ENCODE peak calls at places on chromosomes 1 and 21, in five cellular contexts. G is cardiac fibroblast, D is adrenal gland, U is brain microvascular endothelial cell, K is NB4. Z is an unnamed sample.

GRCh38 chr1:1678581-1679380 is 13.8 kb downstream of the SLC35E2B start:
- DNase-seq in G (no peak), D (no peak), U (no peak), K (peak), Z (peak)

GRCh38 chr1:99119193-99119592 is 114.5 kb upstream of the PLPPR5 start:
- DNase-seq in G (peak), D (no peak), U (no peak), K (no peak), Z (no peak)

GRCh38 chr1:109850194-109850593 is 60.5 kb upstream of the CSF1 start:
- DNase-seq in G (no peak), D (no peak), U (no peak), K (peak), Z (no peak)

GRCh38 chr1:167776151-167776550 is 54.4 kb downstream of the MPZL1 start:
- DNase-seq in G (no peak), D (no peak), U (no peak), K (no peak), Z (no peak)

GRCh38 chr1:37472281-37472680 is 2.1 kb upstream of the ZC3H12A start:
- DNase-seq in G (no peak), D (no peak), U (no peak), K (no peak), Z (no peak)

GRCh38 chr1:179806333-179806732 is 63.2 kb downstream of the FAM163A start:
- DNase-seq in G (no peak), D (no peak), U (no peak), K (peak), Z (no peak)

GRCh38 chr1:101993703-101994102 is 3.0 kb downstream of the OLFM3 start:
- DNase-seq in G (no peak), D (no peak), U (no peak), K (no peak), Z (no peak)

GRCh38 chr1:55446351-55446750 is 231.2 kb upstream of the USP24 start:
- DNase-seq in G (no peak), D (no peak), U (peak), K (no peak), Z (no peak)

GRCh38 chr21:44306926-44307687 is 7.3 kb downstream of the PFKL start:
- DNase-seq in G (no peak), D (no peak), U (no peak), K (no peak), Z (no peak)

GRCh38 chr1:230127105-230128054 is 60.3 kb downstream of the GALNT2 start:
- DNase-seq in G (no peak), D (no peak), U (no peak), K (no peak), Z (peak)

GRCh38 chr1:17475729-17476128 is 36.3 kb upstream of the RCC2 start:
- DNase-seq in G (peak), D (peak), U (peak), K (peak), Z (no peak)

GRCh38 chr1:85088408-85088784 is 40.1 kb upstream of the MCOLN3 start:
- DNase-seq in G (no peak), D (no peak), U (no peak), K (no peak), Z (no peak)

GRCh38 chr21:22711636-22712035 is 1713.4 kb downstream of the NCAM2 start:
- DNase-seq in G (no peak), D (no peak), U (no peak), K (no peak), Z (no peak)

GRCh38 chr1:169105434-169106094 is 926 bp upstream of the ATP1B1 start:
- DNase-seq in G (peak), D (peak), U (no peak), K (peak), Z (peak)

GRCh38 chr1:175099916-175100315 is 32.3 kb downstream of the TNN start:
- DNase-seq in G (no peak), D (no peak), U (no peak), K (no peak), Z (no peak)

GRCh38 chr1:17984510-17985085 is 123.0 kb upstream of the IGSF21 start:
- DNase-seq in G (no peak), D (peak), U (no peak), K (peak), Z (no peak)

GRCh38 chr1:33456302-33456886 is 16.1 kb upstream of the ZSCAN20 start:
- DNase-seq in G (no peak), D (peak), U (peak), K (no peak), Z (no peak)

GRCh38 chr1:8745749-8746390 is 71.6 kb downstream of the RERE start:
- DNase-seq in G (no peak), D (no peak), U (no peak), K (no peak), Z (no peak)

GRCh38 chr1:8825985-8826481 is 8.6 kb upstream of the RERE start:
- DNase-seq in G (peak), D (peak), U (peak), K (no peak), Z (peak)

GRCh38 chr1:39646232-39647081 is 7.0 kb upstream of the HEYL start:
- DNase-seq in G (peak), D (peak), U (peak), K (peak), Z (no peak)

GRCh38 chr1:15344800-15345710 is 64.6 kb upstream of the EFHD2 start:
- DNase-seq in G (no peak), D (no peak), U (no peak), K (peak), Z (no peak)

GRCh38 chr1:44609412-44609767 is 64.9 kb downstream of the TMEM53 start:
- DNase-seq in G (peak), D (peak), U (peak), K (peak), Z (no peak)

GRCh38 chr1:86447198-86447790 is 21.4 kb upstream of the CLCA1 start:
- DNase-seq in G (no peak), D (no peak), U (no peak), K (no peak), Z (no peak)

GRCh38 chr1:56911098-56911497 is 54.7 kb downstream of the C8B start:
- DNase-seq in G (no peak), D (no peak), U (no peak), K (no peak), Z (no peak)

GRCh38 chr1:33161061-33161681 is 20.7 kb downstream of the TRIM62 start:
- DNase-seq in G (peak), D (peak), U (peak), K (no peak), Z (no peak)

GRCh38 chr1:104630567-104630966 is 880.9 kb downstream of the AMY1C start:
- DNase-seq in G (no peak), D (no peak), U (no peak), K (no peak), Z (no peak)

GRCh38 chr1:99239690-99240089 is 24.6 kb upstream of the PLPPR4 start:
- DNase-seq in G (no peak), D (no peak), U (no peak), K (no peak), Z (no peak)

GRCh38 chr1:20477355-20478071 is 8.5 kb downstream of the CAMK2N1 start:
- DNase-seq in G (peak), D (peak), U (no peak), K (no peak), Z (no peak)

DNA sequence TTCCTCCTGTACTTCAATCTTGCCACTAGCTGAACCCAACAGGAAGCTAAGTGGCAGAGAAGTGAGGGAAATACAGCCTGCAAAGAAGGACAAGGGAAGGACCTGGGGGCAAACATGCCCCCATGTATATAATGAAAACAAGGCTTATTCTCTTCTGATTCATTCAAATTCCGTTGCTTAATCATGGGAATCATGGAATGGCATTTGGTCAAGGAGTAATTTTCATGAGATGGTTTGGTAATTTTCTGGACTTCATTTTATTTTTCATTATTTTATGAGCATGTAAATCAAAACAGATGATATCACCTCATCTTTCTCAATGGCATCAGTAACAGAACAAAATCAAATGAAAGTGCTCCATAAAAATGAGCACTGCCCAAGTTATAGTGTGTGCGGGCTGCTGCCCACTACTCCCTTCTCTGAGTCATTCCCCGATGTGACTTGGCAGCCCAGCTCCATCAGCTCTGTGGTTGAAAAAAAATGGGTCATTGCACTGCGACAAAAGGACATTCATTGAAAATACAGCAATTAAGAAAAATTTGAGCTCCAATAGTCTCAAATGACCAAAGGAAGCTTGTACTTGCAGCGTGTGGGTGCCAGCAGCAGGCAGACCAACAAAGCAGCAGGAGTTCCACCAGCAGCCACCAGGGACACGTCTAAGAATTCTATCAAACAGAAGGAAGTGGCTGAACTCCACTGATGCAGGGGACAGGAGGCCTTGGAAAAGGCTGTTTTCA is 84.3 kb upstream of the VAV3 start:
- DNase-seq in G (peak), D (peak), U (peak), K (peak), Z (no peak)
- TF ChIP-seq CTCF in G (peak), D (no peak), U (peak), K (peak), Z (peak)

DNA sequence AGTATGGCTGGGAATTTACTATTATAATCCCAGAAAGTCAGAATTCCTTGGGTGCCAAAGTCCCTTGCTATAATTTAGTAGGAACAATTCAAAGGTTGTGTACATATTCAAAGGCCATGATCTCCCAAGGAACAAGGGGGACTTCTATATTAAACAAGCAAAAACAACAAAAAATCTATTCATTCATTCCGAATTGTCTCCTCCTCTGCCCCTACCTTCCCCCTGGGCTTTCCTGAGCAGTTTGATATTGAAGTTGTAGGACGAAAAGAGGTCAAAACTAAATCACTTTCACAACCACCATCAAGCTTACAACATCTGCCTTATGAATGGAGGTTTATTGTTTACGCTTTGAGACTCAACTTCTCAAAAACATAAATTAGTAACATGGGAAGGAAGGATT is 35.3 kb upstream of the SOD1 start:
- DNase-seq in G (no peak), D (no peak), U (no peak), K (no peak), Z (no peak)
- TF ChIP-seq CTCF in G (no peak), D (no peak), U (no peak), K (no peak), Z (no peak)

GRCh38 chr1:150622219-150622975 is 7.0 kb downstream of the ENSA start:
- DNase-seq in G (peak), D (no peak), U (no peak), K (no peak), Z (no peak)
- TF ChIP-seq CTCF in G (no peak), D (no peak), U (no peak), K (no peak), Z (no peak)

GRCh38 chr1:63935148-63935547 is 161.3 kb downstream of the ROR1 start:
- DNase-seq in G (peak), D (peak), U (no peak), K (no peak), Z (no peak)
- TF ChIP-seq CTCF in G (peak), D (no peak), U (peak), K (no peak), Z (no peak)

DNA sequence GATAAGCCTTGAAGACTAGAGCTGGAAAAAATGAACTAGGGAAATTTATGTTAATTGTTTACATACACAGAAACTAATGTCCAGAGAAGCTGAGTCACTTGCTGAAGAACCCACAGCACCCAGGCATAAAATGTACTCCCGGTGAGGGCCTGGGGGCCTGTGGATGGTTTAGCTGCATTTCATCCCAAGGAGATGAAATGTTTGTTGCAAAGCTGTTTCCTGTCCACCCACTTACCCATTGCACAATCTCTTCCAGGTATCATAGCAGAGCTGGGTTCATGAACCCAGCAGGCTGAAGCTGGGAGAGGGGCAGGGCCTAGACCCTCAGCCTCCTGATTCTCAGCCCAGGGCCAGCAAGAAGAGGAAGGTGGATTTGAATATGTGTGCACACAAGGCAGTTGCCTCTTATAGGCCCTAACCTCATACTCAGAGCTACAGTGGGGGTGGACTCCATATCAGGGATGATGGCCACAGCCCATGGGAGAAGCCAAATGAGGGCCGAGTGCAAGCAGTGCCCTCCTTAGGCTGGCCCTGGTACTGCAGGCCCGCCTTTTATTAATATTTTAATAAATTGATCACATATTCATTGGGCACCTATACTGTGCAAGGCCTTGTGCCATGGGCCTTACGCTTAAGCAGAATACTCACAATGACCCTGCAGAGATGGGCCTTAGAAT is 110.8 kb downstream of the LACTBL1 start:
- DNase-seq in G (peak), D (peak), U (peak), K (peak), Z (no peak)
- TF ChIP-seq CTCF in G (peak), D (peak), U (peak), K (peak), Z (no peak)

DNA sequence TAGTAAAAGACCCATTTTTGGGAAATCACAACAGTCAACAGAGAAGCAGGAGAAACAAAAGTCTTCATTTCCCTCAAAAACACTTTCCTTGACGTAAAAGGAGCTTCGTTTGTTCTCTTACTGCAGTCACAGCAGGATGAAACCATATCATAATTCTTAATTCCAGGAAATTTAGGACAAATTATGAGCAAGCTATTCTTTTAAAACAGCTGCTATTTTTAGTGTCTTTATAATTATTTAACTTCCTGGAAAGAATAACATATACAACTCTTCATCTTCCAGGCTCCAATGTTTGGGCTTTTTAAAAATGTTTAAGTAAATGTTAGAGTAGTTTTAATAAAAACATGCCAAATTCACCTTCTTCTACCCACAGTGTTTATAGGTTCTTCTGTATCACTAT is 563.5 kb downstream of the LTN1 start:
- DNase-seq in G (no peak), D (no peak), U (no peak), K (no peak), Z (no peak)
- TF ChIP-seq CTCF in G (no peak), D (no peak), U (no peak), K (no peak), Z (no peak)

DNA sequence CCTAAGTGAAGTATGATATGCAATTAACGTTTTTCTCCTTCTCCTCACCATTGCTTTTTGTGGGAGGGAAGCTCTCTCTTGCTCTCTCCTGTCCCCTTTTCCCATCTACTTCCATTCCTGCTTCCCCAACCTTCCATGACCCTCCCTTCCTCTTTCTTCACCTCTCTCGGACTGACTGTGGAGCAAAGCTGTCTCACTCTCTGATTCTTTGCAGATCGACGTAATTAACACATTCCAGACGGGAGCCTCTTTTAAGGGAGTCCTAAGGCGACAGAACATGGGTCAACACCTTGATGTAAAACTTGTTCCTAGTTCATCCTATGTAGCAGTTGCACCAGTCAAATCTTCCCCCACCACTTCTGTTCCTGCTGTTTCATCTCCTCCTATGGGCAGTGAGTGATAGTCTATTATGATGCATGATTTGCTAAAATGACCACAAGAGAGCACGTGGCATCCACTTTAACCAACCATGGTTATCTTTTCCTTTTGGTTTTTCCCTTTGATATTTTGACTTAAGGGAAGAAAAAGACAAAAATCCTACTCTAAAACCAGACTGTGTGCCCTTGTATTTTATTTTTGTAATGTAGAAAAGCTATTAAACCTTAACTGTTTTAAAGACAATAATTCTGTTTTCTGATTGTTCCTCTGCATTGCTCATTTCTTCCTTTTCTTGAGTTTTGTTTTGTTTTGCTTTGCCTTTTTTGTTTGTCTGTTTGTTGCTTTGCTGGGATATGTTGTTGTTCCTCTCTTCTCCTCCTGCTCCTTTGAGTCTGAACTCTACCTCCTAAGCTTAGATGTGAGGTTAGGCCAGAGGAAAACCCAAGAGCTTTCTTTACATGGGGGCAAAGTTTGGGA is 31.7 kb upstream of the LAX1 start:
- DNase-seq in G (no peak), D (no peak), U (no peak), K (no peak), Z (no peak)
- TF ChIP-seq CTCF in G (no peak), D (no peak), U (no peak), K (no peak), Z (no peak)

Z was measured in natural killer cell.